ENCODE peak calls at places on chromosomes 4 and X, in ten cellular contexts. P is cardiac fibroblast; T is T-helper 17 cell; Y is nephron progenitor cell; M is substantia nigra; U is activated naive CD4-positive, alpha-beta T cell treated with anti-CD3 and anti-CD28 coated beads, Interleukin-2, amount 10 ng/mL, durations not matched to agents 7 days and 5 days; C is nucleus accumbens; F is NCI-H526 treated with DMSO at 0.1 percent for 48 hours; L is transverse colon; I is cerebellar nuclear complex. X is an unnamed sample.

GRCh38 chr4:176335421-176335820 is 15.7 kb downstream of the SPCS3 start:
- DNase-seq in M (no peak), T (no peak), C (no peak), F (no peak), P (peak; percentile 46), Y (no peak), U (no peak), I (no peak), L (no peak), X (peak; percentile 70)

GRCh38 chr4:121822796-121823504 is 733 bp downstream of the CCNA2 start:
- DNase-seq in T (peak; percentile 18), I (no peak), M (no peak), F (no peak), U (peak; percentile 72), Y (peak; percentile 26), P (peak; percentile 31), C (no peak), L (peak; percentile 25), X (peak; percentile 9)

GRCh38 chr4:2913168-2913567 is 50.0 kb downstream of the NOP14 start:
- DNase-seq in C (no peak), U (no peak), I (no peak), L (no peak), T (no peak), Y (no peak), M (no peak), P (no peak), F (no peak), X (no peak)

GRCh38 chrX:119809185-119809666 is 17.8 kb upstream of the RPL39 start:
- DNase-seq in L (no peak), I (no peak), F (no peak), C (no peak), U (no peak), M (no peak), P (no peak), Y (no peak), T (no peak), X (peak; percentile 58)

GRCh38 chr4:41939016-41939623 is 3.9 kb downstream of the TMEM33 start:
- DNase-seq in M (no peak), C (no peak), P (peak; percentile 23), Y (no peak), L (no peak), U (no peak), I (no peak), T (no peak), F (no peak), X (peak; percentile 54)

GRCh38 chrX:49878834-49879655 is at the start of gene USP27X:
- DNase-seq in M (peak; percentile 17), F (peak; percentile 63), L (peak; percentile 81), T (peak; percentile 68), P (peak; percentile 83), U (peak; percentile 87), Y (peak; percentile 78), I (no peak), C (peak; percentile 71), X (peak; percentile 64)

GRCh38 chr4:41890085-41890484 is 45.1 kb upstream of the TMEM33 start:
- DNase-seq in I (no peak), F (no peak), L (no peak), U (no peak), T (no peak), P (no peak), Y (no peak), C (no peak), M (no peak), X (no peak)

GRCh38 chr4:146059153-146059552 is 116.4 kb upstream of the LSM6 start:
- DNase-seq in I (no peak), M (no peak), P (no peak), Y (no peak), T (no peak), F (no peak), L (no peak), C (no peak), U (no peak), X (no peak)

GRCh38 chr4:185721949-185722316 is 90.1 kb downstream of the SORBS2 start:
- DNase-seq in L (no peak), I (no peak), C (no peak), M (no peak), P (peak; percentile 88), U (no peak), T (no peak), Y (no peak), F (no peak), X (no peak)

GRCh38 chrX:20514358-20514757 is 247.6 kb upstream of the RPS6KA3 start:
- DNase-seq in Y (no peak), C (no peak), U (no peak), L (no peak), I (no peak), T (no peak), M (no peak), P (peak; percentile 80), F (no peak), X (peak; percentile 80)

GRCh38 chr4:55378617-55379467 is 16.9 kb upstream of the TMEM165 start:
- DNase-seq in P (no peak), U (no peak), I (no peak), Y (no peak), M (no peak), L (peak; percentile 56), F (no peak), T (no peak), C (no peak), X (no peak)

GRCh38 chrX:20362268-20363002 is 95.7 kb upstream of the RPS6KA3 start:
- DNase-seq in Y (no peak), T (no peak), P (peak; percentile 64), U (no peak), M (no peak), L (no peak), C (no peak), F (no peak), I (no peak), X (peak; percentile 64)

GRCh38 chrX:40663880-40664630 is 16.7 kb upstream of the CXorf38 start:
- DNase-seq in P (peak; percentile 35), T (no peak), F (no peak), L (no peak), M (no peak), C (no peak), U (no peak), Y (peak; percentile 8), I (no peak), X (no peak)

GRCh38 chr4:99763635-99764101 is 53.0 kb upstream of the DAPP1 start:
- DNase-seq in Y (no peak), F (no peak), U (no peak), T (no peak), L (no peak), P (peak; percentile 92), C (peak; percentile 9), M (no peak), I (no peak), X (peak; percentile 98)

GRCh38 chr4:4333265-4333706 is 43.2 kb downstream of the ZBTB49 start:
- DNase-seq in Y (no peak), M (no peak), T (no peak), P (peak; percentile 73), F (no peak), C (no peak), L (peak; percentile 26), U (no peak), I (no peak), X (peak; percentile 72)

GRCh38 chrX:153869473-153870287 is 16.3 kb downstream of the L1CAM start:
- DNase-seq in F (no peak), P (no peak), T (no peak), C (no peak), L (no peak), Y (no peak), U (no peak), M (no peak), I (no peak), X (no peak)

GRCh38 chrX:48782795-48783194 is 3.6 kb upstream of the GATA1 start:
- DNase-seq in Y (no peak), I (no peak), P (no peak), F (no peak), T (no peak), L (no peak), C (no peak), U (no peak), M (no peak), X (no peak)

GRCh38 chr4:170005472-170005871 is 20.7 kb downstream of the MFAP3L start:
- DNase-seq in L (no peak), P (no peak), C (no peak), T (no peak), I (no peak), U (no peak), M (no peak), F (no peak), Y (no peak), X (no peak)